ENCODE peak calls at places on chromosome 11, in seven cellular contexts. X is keratinocyte, N is breast epithelium, K is psoas muscle, S is brain microvascular endothelial cell, E is astrocyte of the spinal cord, H is NB4. B is an unnamed sample.
A peak's percentile ranks its signal among the peaks of the same experiment; 100 is the strongest.

GRCh38 chr11:121626507-121626875 is 173.7 kb upstream of the SORL1-AS1 start:
- DNase-seq in X (no peak), N (no peak), K (no peak), S (no peak), E (no peak), H (no peak), B (no peak)

GRCh38 chr11:73271936-73272679 is at the start of gene P2RY6:
- DNase-seq in X (no peak), N (no peak), K (peak; percentile 42), S (no peak), E (peak; percentile 20), H (peak; percentile 98), B (peak; percentile 51)

GRCh38 chr11:77052531-77052930 is 14.2 kb upstream of the CAPN5 start:
- DNase-seq in X (no peak), N (no peak), K (no peak), S (no peak), E (no peak), H (no peak), B (no peak)

GRCh38 chr11:120226714-120227113 is 13.2 kb upstream of the POU2F3 start:
- DNase-seq in X (no peak), N (no peak), K (no peak), S (no peak), E (no peak), H (no peak), B (no peak)

GRCh38 chr11:42598341-42598740 is 713.5 kb upstream of the API5 start:
- DNase-seq in X (no peak), N (no peak), K (no peak), S (no peak), E (no peak), H (no peak), B (no peak)

GRCh38 chr11:11620966-11621880 is 582 bp downstream of the GALNT18 start:
- DNase-seq in X (no peak), N (no peak), K (peak; percentile 37), S (no peak), E (peak; percentile 3), H (peak; percentile 4), B (peak; percentile 18)

GRCh38 chr11:112837162-112837826 is 123.9 kb upstream of the NCAM1 start:
- DNase-seq in X (no peak), N (no peak), K (no peak), S (no peak), E (no peak), H (peak; percentile 22), B (peak; percentile 11)

GRCh38 chr11:86011175-86011574 is 57.7 kb downstream of the PICALM start:
- DNase-seq in X (no peak), N (no peak), K (no peak), S (no peak), E (no peak), H (no peak), B (no peak)

GRCh38 chr11:64333556-64333955 is 6.4 kb upstream of the CCDC88B start:
- DNase-seq in X (no peak), N (no peak), K (no peak), S (no peak), E (no peak), H (no peak), B (no peak)

GRCh38 chr11:2950825-2951224 is 21.6 kb upstream of the PHLDA2 start:
- DNase-seq in X (no peak), N (no peak), K (no peak), S (no peak), E (peak; percentile 54), H (no peak), B (no peak)

GRCh38 chr11:63917685-63918523 is 940 bp upstream of the RCOR2 start:
- DNase-seq in X (no peak), N (no peak), K (peak; percentile 71), S (no peak), E (peak; percentile 50), H (peak; percentile 83), B (peak; percentile 76)

GRCh38 chr11:71484248-71485062 is 31.5 kb downstream of the NADSYN1 start:
- DNase-seq in X (no peak), N (no peak), K (no peak), S (no peak), E (no peak), H (no peak), B (no peak)

GRCh38 chr11:45073575-45074225 is 72.7 kb upstream of the PRDM11 start:
- DNase-seq in X (no peak), N (no peak), K (no peak), S (no peak), E (no peak), H (peak; percentile 14), B (no peak)

GRCh38 chr11:130211781-130212401 is 52.3 kb downstream of the ST14 start:
- DNase-seq in X (no peak), N (no peak), K (no peak), S (no peak), E (no peak), H (no peak), B (no peak)

GRCh38 chr11:6225024-6225423 is 9.4 kb downstream of the FHIP1B start:
- DNase-seq in X (no peak), N (no peak), K (no peak), S (no peak), E (no peak), H (no peak), B (no peak)

GRCh38 chr11:60905551-60906113 is 753 bp downstream of the PRPF19 start:
- DNase-seq in X (no peak), N (no peak), K (no peak), S (no peak), E (peak; percentile 52), H (no peak), B (peak; percentile 54)

GRCh38 chr11:64540426-64540825 is 50.6 kb upstream of the SLC22A12 start:
- DNase-seq in X (no peak), N (no peak), K (no peak), S (no peak), E (no peak), H (no peak), B (no peak)

GRCh38 chr11:1435820-1436467 is 46.2 kb downstream of the BRSK2 start:
- DNase-seq in X (no peak), N (no peak), K (no peak), S (no peak), E (no peak), H (no peak), B (no peak)

GRCh38 chr11:110032257-110032656 is 60.9 kb upstream of the ZC3H12C start:
- DNase-seq in X (no peak), N (no peak), K (no peak), S (no peak), E (peak; percentile 18), H (no peak), B (no peak)

GRCh38 chr11:121841487-121842167 is 274.4 kb downstream of the BLID start:
- DNase-seq in X (no peak), N (no peak), K (no peak), S (peak; percentile 81), E (peak; percentile 83), H (no peak), B (peak; percentile 91)

GRCh38 chr11:34910817-34911216 is 5.4 kb downstream of the APIP start:
- DNase-seq in X (no peak), N (no peak), K (no peak), S (no peak), E (no peak), H (no peak), B (no peak)

GRCh38 chr11:61011950-61012830 is 40.7 kb downstream of the CD6 start:
- DNase-seq in X (no peak), N (no peak), K (no peak), S (peak; percentile 63), E (peak; percentile 70), H (peak; percentile 46), B (no peak)

DNA sequence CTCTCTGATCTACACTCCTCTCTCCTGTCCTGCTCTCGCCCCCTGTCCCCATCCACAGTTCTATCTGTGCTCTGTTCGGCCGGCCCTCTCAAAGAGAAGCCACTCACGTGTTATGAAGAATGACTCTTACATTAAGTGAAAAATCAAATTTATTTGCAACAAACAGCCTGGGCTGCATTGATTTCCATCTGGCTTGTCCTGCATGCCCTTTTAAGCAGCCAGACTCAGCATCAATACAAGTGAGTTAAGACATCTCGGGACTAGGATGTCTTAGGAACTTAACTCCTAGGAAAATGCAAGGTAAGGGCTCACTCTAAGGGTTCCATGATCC is 373.5 kb downstream of the TENM4 start:
- DNase-seq in X (no peak), N (no peak), K (no peak), S (no peak), E (no peak), H (no peak), B (no peak)
- H3K4me3 ChIP-seq in X (no peak overlapping the region), N (no peak overlapping the region), K (no peak overlapping the region), S (peak overlapping the region; percentile 35), E (no peak overlapping the region), H (no peak overlapping the region), B (no peak overlapping the region)

GRCh38 chr11:117171648-117172051 is 6.9 kb upstream of the SIDT2 start:
- DNase-seq in X (no peak), N (no peak), K (no peak), S (peak; percentile 40), E (peak; percentile 31), H (no peak), B (peak; percentile 32)
- H3K4me3 ChIP-seq in X (no peak overlapping the region), N (no peak overlapping the region), K (no peak overlapping the region), S (no peak overlapping the region), E (no peak overlapping the region), H (no peak overlapping the region), B (no peak overlapping the region)

GRCh38 chr11:30585067-30585891 is 874 bp downstream of the MPPED2 start:
- DNase-seq in X (no peak), N (peak; percentile 54), K (peak; percentile 28), S (no peak), E (no peak), H (no peak), B (no peak)
- H3K4me3 ChIP-seq in X (no peak overlapping the region), N (peak overlapping the region; percentile 76), K (peak overlapping the region; percentile 93), S (peak overlapping the region; percentile 43), E (peak overlapping the region; percentile 37), H (no peak overlapping the region), B (peak overlapping the region; percentile 19)

DNA sequence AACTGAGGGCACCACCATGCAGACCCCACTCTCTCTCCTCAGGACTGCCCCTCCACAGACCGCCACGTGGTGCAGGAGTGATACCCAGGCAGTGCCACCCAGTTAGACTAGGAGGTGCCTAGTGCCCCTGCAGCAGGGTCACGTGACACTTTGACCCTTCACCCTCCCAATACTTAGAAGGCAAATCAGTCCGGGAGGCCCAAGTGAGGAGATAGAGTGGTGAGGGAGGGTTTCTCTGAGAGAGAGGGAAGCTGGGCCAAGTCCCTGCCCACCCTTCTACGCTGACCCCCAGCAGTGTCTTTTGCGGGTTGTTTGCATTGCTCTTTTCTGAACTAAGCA is 84.6 kb downstream of the BUD13 start:
- DNase-seq in X (no peak), N (no peak), K (no peak), S (no peak), E (no peak), H (no peak), B (no peak)
- H3K4me3 ChIP-seq in X (no peak overlapping the region), N (no peak overlapping the region), K (no peak overlapping the region), S (no peak overlapping the region), E (no peak overlapping the region), H (no peak overlapping the region), B (no peak overlapping the region)